ENCODE peak calls at places on chromosomes 16 and 17, in six cellular contexts. G, W, U, A, J and N are unnamed samples.

GRCh38 chr16:3256876-3257465 is 538 bp upstream of the MEFV start:
- DNase-seq in J (no peak), G (peak), W (no peak), U (no peak), A (no peak), N (no peak)

GRCh38 chr16:88519938-88520653 is 50.1 kb upstream of the ZC3H18 start:
- DNase-seq in A (no peak), G (no peak), W (no peak), J (no peak), U (no peak), N (no peak)

GRCh38 chr17:34171245-34171818 is 83.8 kb upstream of the CCL2 start:
- DNase-seq in W (no peak), J (peak), U (peak), A (peak), G (peak), N (peak)

GRCh38 chr17:20080513-20080912 is 71.4 kb downstream of the SPECC1 start:
- DNase-seq in J (no peak), G (no peak), W (no peak), U (no peak), A (no peak), N (no peak)

GRCh38 chr16:23650674-23651073 is 9.4 kb downstream of the DCTN5 start:
- DNase-seq in W (no peak), J (no peak), U (no peak), G (peak), A (no peak), N (no peak)

GRCh38 chr16:3045758-3046505 is 429 bp upstream of the MMP25 start:
- DNase-seq in J (peak), W (no peak), G (no peak), U (no peak), A (no peak), N (peak)

GRCh38 chr17:6491071-6491700 is 46.9 kb downstream of the PIMREG start:
- DNase-seq in A (no peak), J (no peak), W (no peak), G (no peak), U (no peak), N (no peak)

GRCh38 chr17:42895185-42895555 is 5.4 kb upstream of the G6PC1 start:
- DNase-seq in W (no peak), U (no peak), J (no peak), G (peak), A (peak), N (no peak)

GRCh38 chr17:65154770-65155589 is 17.8 kb downstream of the RGS9 start:
- DNase-seq in W (no peak), G (peak), U (no peak), J (no peak), A (peak), N (no peak)

GRCh38 chr16:66898207-66898606 is 17.9 kb downstream of the PDP2 start:
- DNase-seq in G (peak), A (no peak), J (no peak), W (no peak), U (no peak), N (no peak)

GRCh38 chr16:73042807-73043206 is 5.1 kb downstream of the ZFHX3 start:
- DNase-seq in A (no peak), W (no peak), J (no peak), U (no peak), G (no peak), N (no peak)

GRCh38 chr17:47840742-47841487 is at the start of gene SCRN2:
- DNase-seq in W (peak), A (peak), G (peak), J (peak), U (peak), N (peak)

GRCh38 chr17:42760652-42761581 is at the start of gene RAMP2:
- DNase-seq in A (no peak), G (no peak), W (no peak), U (no peak), J (peak), N (no peak)

GRCh38 chr16:73202176-73202729 is 154.3 kb upstream of the ZFHX3 start:
- DNase-seq in J (no peak), U (peak), W (no peak), G (peak), A (peak), N (no peak)

GRCh38 chr17:58377005-58377660 is 25.1 kb upstream of the SUPT4H1 start:
- DNase-seq in U (no peak), A (no peak), W (no peak), G (no peak), J (no peak), N (no peak)

GRCh38 chr17:73988110-73988509 is 215.4 kb upstream of the RPL38 start:
- DNase-seq in W (no peak), G (no peak), A (no peak), U (no peak), J (no peak), N (no peak)

GRCh38 chr16:24800586-24800985 is 45.2 kb upstream of the SLC5A11 start:
- DNase-seq in G (peak), W (no peak), U (peak), A (peak), J (no peak), N (peak)

GRCh38 chr17:1736348-1737281 is 6.1 kb upstream of the SERPINF2 start:
- DNase-seq in J (peak), W (no peak), A (peak), U (peak), G (peak), N (peak)

GRCh38 chr16:88965411-88965810 is 11.6 kb downstream of the CBFA2T3 start:
- DNase-seq in A (no peak), J (no peak), U (no peak), G (no peak), W (no peak), N (no peak)

GRCh38 chr17:16480995-16481394 is 11.0 kb downstream of the LRRC75A start:
- DNase-seq in U (no peak), G (no peak), J (no peak), W (no peak), A (no peak), N (no peak)

GRCh38 chr16:89094252-89094901 is 725 bp downstream of the ACSF3 start:
- DNase-seq in U (peak), W (no peak), G (no peak), J (peak), A (no peak), N (no peak)

GRCh38 chr17:80129006-80129565 is 17.8 kb downstream of the EIF4A3 start:
- DNase-seq in W (no peak), G (no peak), J (no peak), A (no peak), U (no peak), N (no peak)

GRCh38 chr17:62705781-62706597 is 78.5 kb downstream of the MRC2 start:
- DNase-seq in W (no peak), U (no peak), A (no peak), J (no peak), G (peak), N (no peak)

GRCh38 chr17:12789075-12789975 is at the start of gene ARHGAP44:
- DNase-seq in U (peak), W (no peak), J (peak), A (peak), G (peak), N (peak)

GRCh38 chr17:58452738-58453137 is 35.4 kb upstream of the RNF43 start:
- DNase-seq in J (no peak), U (no peak), A (no peak), W (no peak), G (peak), N (no peak)

GRCh38 chr16:13036600-13036999 is 135.2 kb downstream of the SHISA9 start:
- DNase-seq in J (no peak), G (peak), A (peak), W (no peak), U (peak), N (peak)

GRCh38 chr17:46002311-46002972 is 3.4 kb downstream of the STH start:
- DNase-seq in A (peak), J (peak), W (peak), U (peak), G (peak), N (peak)

GRCh38 chr16:15777533-15778203 is 79.2 kb downstream of the MYH11 start:
- DNase-seq in U (peak), J (peak), A (peak), W (no peak), G (peak), N (peak)

GRCh38 chr16:1746693-1747195 is 24.6 kb downstream of the NME3 start:
- DNase-seq in G (no peak), J (no peak), W (no peak), U (no peak), A (peak), N (no peak)

GRCh38 chr16:31460582-31461002 is 1.3 kb downstream of the ARMC5 start:
- DNase-seq in G (peak), A (peak), W (no peak), J (peak), U (peak), N (no peak)

GRCh38 chr17:42422412-42422957 is 571 bp downstream of the CAVIN1 start:
- DNase-seq in J (peak), G (peak), A (peak), U (no peak), W (no peak), N (peak)

GRCh38 chr17:77319211-77320031 is 178.7 kb downstream of the SEC14L1 start:
- DNase-seq in J (peak), U (no peak), A (peak), W (no peak), G (peak), N (peak)

DNA sequence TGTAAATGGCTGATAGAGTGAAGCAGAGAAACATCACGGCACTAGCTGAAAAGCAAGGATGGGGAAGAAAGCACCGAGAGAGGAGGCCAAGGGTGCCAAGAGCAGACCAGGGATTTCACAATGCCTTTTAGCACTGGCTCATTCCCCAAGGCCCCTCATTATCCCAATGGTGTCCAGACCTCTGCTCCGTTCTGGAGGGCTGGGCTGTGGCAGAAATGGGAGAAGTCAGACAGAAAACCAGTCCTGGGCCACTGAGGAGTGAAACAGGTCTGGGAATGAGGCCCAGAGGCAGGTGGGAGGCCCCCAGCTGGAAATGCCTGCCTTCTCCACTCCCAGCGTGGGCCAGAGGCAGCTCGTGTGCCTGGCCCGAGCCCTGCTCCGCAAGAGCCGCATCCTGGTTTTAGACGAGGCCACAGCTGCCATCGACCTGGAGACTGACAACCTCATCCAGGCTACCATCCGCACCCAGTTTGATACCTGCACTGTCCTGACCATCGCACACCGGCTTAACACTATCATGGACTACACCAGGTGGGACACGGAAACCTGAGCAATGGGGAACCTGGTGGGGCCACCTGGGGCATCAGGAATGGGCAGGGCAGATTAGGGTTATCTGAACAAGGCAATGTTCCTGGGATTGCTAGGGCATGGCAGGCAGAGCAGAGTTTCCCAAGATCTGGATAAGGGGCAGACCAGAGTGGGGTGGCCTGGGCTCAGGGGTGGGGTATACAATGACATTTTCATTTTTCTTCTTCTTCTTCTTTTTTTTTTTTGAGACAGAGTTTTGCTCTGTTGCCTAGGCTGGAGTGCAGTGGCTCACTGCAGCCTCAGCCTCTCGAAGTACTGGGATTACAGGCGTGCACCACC is 20.3 kb downstream of the ANKRD40 start:
- DNase-seq in A (no peak), W (no peak), U (peak), J (peak), G (no peak), N (no peak)
- TF ChIP-seq SMC3 in A (no peak), W (no peak), U (peak), J (no peak), G (no peak), N (no peak)

GRCh38 chr17:28446716-28447395 is 26.6 kb upstream of the SLC13A2 start:
- DNase-seq in W (no peak), U (no peak), G (no peak), J (no peak), A (no peak), N (no peak)
- TF ChIP-seq SMC3 in W (no peak), U (no peak), G (no peak), J (no peak), A (no peak), N (no peak)

GRCh38 chr16:78290498-78291271 is 191.2 kb downstream of the WWOX start:
- DNase-seq in G (no peak), J (no peak), W (no peak), U (no peak), A (no peak), N (no peak)
- TF ChIP-seq SMC3 in G (no peak), J (no peak), W (no peak), U (no peak), A (no peak), N (no peak)

GRCh38 chr17:41345992-41346391 is 4.6 kb downstream of the KRT33A start:
- DNase-seq in U (no peak), J (no peak), W (no peak), G (no peak), A (no peak), N (no peak)
- TF ChIP-seq SMC3 in U (no peak), J (no peak), W (no peak), G (no peak), A (no peak), N (no peak)